ENCODE peak calls at places on chromosomes 11 and 22, in eight cellular contexts. One of them, this sample, is unnamed.

GRCh38 chr22:26367402-26368245 is 61.4 kb upstream of the ASPHD2 start:
- DNase-seq in fibroblast of mammary gland: peak; percentile 52
- DNase-seq in A549: peak; percentile 49
- DNase-seq in mammary epithelial cell: peak; percentile 33
- DNase-seq in fibroblast of lung: peak; percentile 37
- DNase-seq in colonic mucosa: peak; percentile 22
- DNase-seq in brain microvascular endothelial cell: peak; percentile 32
- DNase-seq in AG09309: no peak
- DNase-seq in this sample: no peak

GRCh38 chr22:26901228-26901816 is 243.9 kb downstream of the MIAT start:
- DNase-seq in colonic mucosa: no peak
- DNase-seq in fibroblast of lung: no peak
- DNase-seq in fibroblast of mammary gland: no peak
- DNase-seq in AG09309: no peak
- DNase-seq in brain microvascular endothelial cell: no peak
- DNase-seq in A549: no peak
- DNase-seq in mammary epithelial cell: no peak
- DNase-seq in this sample: no peak

GRCh38 chr11:118635237-118635591 is 27.8 kb downstream of the PHLDB1 start:
- DNase-seq in mammary epithelial cell: no peak
- DNase-seq in A549: no peak
- DNase-seq in brain microvascular endothelial cell: no peak
- DNase-seq in fibroblast of mammary gland: no peak
- DNase-seq in colonic mucosa: no peak
- DNase-seq in AG09309: no peak
- DNase-seq in fibroblast of lung: no peak
- DNase-seq in this sample: no peak

GRCh38 chr11:105265859-105266258 is 126.3 kb upstream of the CARD18 start:
- DNase-seq in colonic mucosa: no peak
- DNase-seq in fibroblast of lung: peak; percentile 71
- DNase-seq in brain microvascular endothelial cell: peak; percentile 4
- DNase-seq in fibroblast of mammary gland: peak; percentile 43
- DNase-seq in AG09309: no peak
- DNase-seq in mammary epithelial cell: peak; percentile 62
- DNase-seq in A549: no peak
- DNase-seq in this sample: no peak

GRCh38 chr11:4808476-4808875 is 4.3 kb upstream of the OR52R1 start:
- DNase-seq in colonic mucosa: no peak
- DNase-seq in fibroblast of mammary gland: no peak
- DNase-seq in mammary epithelial cell: no peak
- DNase-seq in A549: no peak
- DNase-seq in fibroblast of lung: no peak
- DNase-seq in brain microvascular endothelial cell: peak; percentile 3
- DNase-seq in AG09309: no peak
- DNase-seq in this sample: no peak

GRCh38 chr11:114496915-114497314 is 57.6 kb downstream of the REXO2 start:
- DNase-seq in mammary epithelial cell: no peak
- DNase-seq in fibroblast of mammary gland: no peak
- DNase-seq in brain microvascular endothelial cell: no peak
- DNase-seq in A549: no peak
- DNase-seq in AG09309: no peak
- DNase-seq in colonic mucosa: no peak
- DNase-seq in fibroblast of lung: no peak
- DNase-seq in this sample: no peak

GRCh38 chr11:9276571-9276970 is 11.4 kb upstream of the DENND5A start:
- DNase-seq in fibroblast of mammary gland: no peak
- DNase-seq in A549: peak; percentile 62
- DNase-seq in fibroblast of lung: no peak
- DNase-seq in mammary epithelial cell: no peak
- DNase-seq in colonic mucosa: peak; percentile 7
- DNase-seq in brain microvascular endothelial cell: no peak
- DNase-seq in AG09309: no peak
- DNase-seq in this sample: no peak

GRCh38 chr11:59611570-59612565 is 3.7 kb downstream of the OSBP start:
- DNase-seq in colonic mucosa: peak; percentile 85
- DNase-seq in AG09309: no peak
- DNase-seq in brain microvascular endothelial cell: no peak
- DNase-seq in fibroblast of mammary gland: peak; percentile 22
- DNase-seq in mammary epithelial cell: no peak
- DNase-seq in fibroblast of lung: no peak
- DNase-seq in A549: no peak
- DNase-seq in this sample: peak; percentile 28

GRCh38 chr22:22769434-22770279 is 118.0 kb upstream of the IGLL5 start:
- DNase-seq in colonic mucosa: no peak
- DNase-seq in fibroblast of mammary gland: no peak
- DNase-seq in A549: no peak
- DNase-seq in AG09309: no peak
- DNase-seq in brain microvascular endothelial cell: no peak
- DNase-seq in mammary epithelial cell: no peak
- DNase-seq in fibroblast of lung: no peak
- DNase-seq in this sample: no peak

GRCh38 chr11:117705866-117706265 is 91.2 kb downstream of the DSCAML1 start:
- DNase-seq in colonic mucosa: no peak
- DNase-seq in fibroblast of lung: no peak
- DNase-seq in mammary epithelial cell: no peak
- DNase-seq in fibroblast of mammary gland: no peak
- DNase-seq in A549: no peak
- DNase-seq in AG09309: no peak
- DNase-seq in brain microvascular endothelial cell: no peak
- DNase-seq in this sample: no peak

GRCh38 chr11:19419021-19419750 is 178.4 kb upstream of the E2F8 start:
- DNase-seq in AG09309: no peak
- DNase-seq in fibroblast of mammary gland: peak; percentile 51
- DNase-seq in fibroblast of lung: peak; percentile 53
- DNase-seq in colonic mucosa: no peak
- DNase-seq in A549: peak; percentile 69
- DNase-seq in mammary epithelial cell: no peak
- DNase-seq in brain microvascular endothelial cell: peak; percentile 14
- DNase-seq in this sample: no peak

GRCh38 chr11:73313652-73314051 is 5.6 kb downstream of the ARHGEF17 start:
- DNase-seq in A549: no peak
- DNase-seq in brain microvascular endothelial cell: no peak
- DNase-seq in fibroblast of lung: no peak
- DNase-seq in fibroblast of mammary gland: no peak
- DNase-seq in mammary epithelial cell: no peak
- DNase-seq in AG09309: no peak
- DNase-seq in colonic mucosa: no peak
- DNase-seq in this sample: no peak

GRCh38 chr22:31248138-31248745 is 36.1 kb downstream of the LIMK2 start:
- DNase-seq in fibroblast of lung: peak; percentile 87
- DNase-seq in mammary epithelial cell: peak; percentile 92
- DNase-seq in AG09309: peak; percentile 63
- DNase-seq in brain microvascular endothelial cell: peak; percentile 94
- DNase-seq in colonic mucosa: peak; percentile 55
- DNase-seq in A549: no peak
- DNase-seq in fibroblast of mammary gland: peak; percentile 88
- DNase-seq in this sample: peak; percentile 81

GRCh38 chr11:40281055-40281580 is 1178.3 kb downstream of the LRRC4C start:
- DNase-seq in mammary epithelial cell: no peak
- DNase-seq in AG09309: no peak
- DNase-seq in brain microvascular endothelial cell: no peak
- DNase-seq in fibroblast of mammary gland: no peak
- DNase-seq in A549: no peak
- DNase-seq in fibroblast of lung: no peak
- DNase-seq in colonic mucosa: no peak
- DNase-seq in this sample: no peak

GRCh38 chr11:34924714-34925113 is 8.3 kb downstream of the PDHX start:
- DNase-seq in AG09309: no peak
- DNase-seq in colonic mucosa: no peak
- DNase-seq in A549: no peak
- DNase-seq in brain microvascular endothelial cell: no peak
- DNase-seq in fibroblast of lung: peak; percentile 12
- DNase-seq in fibroblast of mammary gland: no peak
- DNase-seq in mammary epithelial cell: no peak
- DNase-seq in this sample: no peak

GRCh38 chr11:3984896-3985295 is 109.7 kb upstream of the RRM1 start:
- DNase-seq in AG09309: no peak
- DNase-seq in brain microvascular endothelial cell: no peak
- DNase-seq in A549: no peak
- DNase-seq in fibroblast of lung: peak; percentile 32
- DNase-seq in colonic mucosa: no peak
- DNase-seq in mammary epithelial cell: no peak
- DNase-seq in fibroblast of mammary gland: no peak
- DNase-seq in this sample: no peak

GRCh38 chr11:28110108-28110838 is 2.1 kb downstream of the METTL15 start:
- DNase-seq in AG09309: no peak
- DNase-seq in colonic mucosa: peak; percentile 82
- DNase-seq in mammary epithelial cell: peak; percentile 71
- DNase-seq in fibroblast of mammary gland: peak; percentile 78
- DNase-seq in brain microvascular endothelial cell: peak; percentile 75
- DNase-seq in fibroblast of lung: peak; percentile 84
- DNase-seq in A549: peak; percentile 88
- DNase-seq in this sample: no peak

GRCh38 chr11:117384045-117384444 is 56.4 kb downstream of the CEP164 start:
- DNase-seq in AG09309: peak; percentile 78
- DNase-seq in mammary epithelial cell: peak; percentile 87
- DNase-seq in colonic mucosa: no peak
- DNase-seq in fibroblast of mammary gland: peak; percentile 95
- DNase-seq in A549: peak; percentile 23
- DNase-seq in brain microvascular endothelial cell: peak; percentile 79
- DNase-seq in fibroblast of lung: peak; percentile 62
- DNase-seq in this sample: peak; percentile 97

GRCh38 chr22:49977578-49977977 is 17.0 kb downstream of the PIM3 start:
- DNase-seq in A549: no peak
- DNase-seq in colonic mucosa: no peak
- DNase-seq in fibroblast of mammary gland: no peak
- DNase-seq in AG09309: no peak
- DNase-seq in fibroblast of lung: no peak
- DNase-seq in brain microvascular endothelial cell: no peak
- DNase-seq in mammary epithelial cell: no peak
- DNase-seq in this sample: no peak
- TF ChIP-seq CTCF in A549: no peak
- TF ChIP-seq CTCF in colonic mucosa: no peak
- TF ChIP-seq CTCF in fibroblast of mammary gland: no peak
- TF ChIP-seq CTCF in AG09309: no peak
- TF ChIP-seq CTCF in fibroblast of lung: no peak
- TF ChIP-seq CTCF in brain microvascular endothelial cell: no peak
- TF ChIP-seq CTCF in mammary epithelial cell: no peak
- TF ChIP-seq CTCF in this sample: no peak

DNA sequence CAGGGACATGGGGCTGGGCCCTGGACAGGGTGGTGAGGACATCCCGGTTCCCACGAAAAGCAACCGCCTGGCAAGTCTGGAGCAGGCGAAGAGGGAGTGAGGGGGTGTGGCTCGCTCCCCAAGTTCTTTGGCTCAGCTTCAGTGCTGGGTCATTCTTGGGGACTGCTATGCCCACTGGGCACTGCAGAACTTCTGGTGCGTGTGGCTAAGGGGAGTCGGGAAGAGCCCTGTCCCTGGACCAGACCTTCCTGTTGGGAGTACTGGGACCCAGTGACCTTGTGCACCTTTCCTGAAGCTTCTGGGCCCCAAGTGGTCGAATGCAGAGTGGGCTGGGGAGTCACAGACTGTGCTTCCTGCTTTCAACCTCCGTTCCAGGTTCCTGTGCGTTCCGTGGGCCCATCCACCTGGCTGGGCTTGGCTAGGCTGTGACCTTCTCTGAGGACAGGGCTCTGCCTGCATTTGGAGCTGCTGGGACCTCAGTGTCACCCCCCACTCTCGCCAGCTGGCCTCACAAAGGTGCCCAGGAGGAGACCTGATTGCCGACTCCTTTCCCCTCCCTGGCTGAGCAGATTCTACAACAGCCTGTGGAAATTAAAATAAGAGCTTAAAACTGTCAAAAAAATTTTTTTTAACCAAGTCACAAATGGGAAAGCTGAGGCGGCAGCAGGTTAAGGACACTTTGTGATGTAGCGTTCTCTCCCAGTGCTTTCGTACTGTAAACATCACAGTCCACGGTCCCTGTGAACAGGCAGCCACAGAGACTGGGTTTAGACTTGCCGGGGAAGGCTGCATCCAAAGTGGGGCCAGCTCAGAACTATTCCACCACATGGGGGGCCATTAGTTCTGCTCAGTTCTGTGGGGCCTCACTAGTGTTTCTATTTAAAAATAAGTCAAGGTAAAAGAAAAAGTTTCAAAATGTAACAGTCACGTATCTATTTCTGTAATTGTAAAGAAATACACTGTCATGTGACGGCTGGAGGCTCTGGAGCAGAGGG is 63.8 kb upstream of the WNT7B start:
- DNase-seq in AG09309: no peak
- DNase-seq in fibroblast of mammary gland: no peak
- DNase-seq in A549: no peak
- DNase-seq in mammary epithelial cell: no peak
- DNase-seq in colonic mucosa: no peak
- DNase-seq in brain microvascular endothelial cell: no peak
- DNase-seq in fibroblast of lung: no peak
- DNase-seq in this sample: no peak
- H3K4me3 ChIP-seq in AG09309: no peak overlapping the region
- H3K4me3 ChIP-seq in fibroblast of mammary gland: no peak overlapping the region
- H3K4me3 ChIP-seq in A549: no peak overlapping the region
- H3K4me3 ChIP-seq in mammary epithelial cell: no peak overlapping the region
- H3K4me3 ChIP-seq in colonic mucosa: no peak overlapping the region
- H3K4me3 ChIP-seq in brain microvascular endothelial cell: no peak overlapping the region
- H3K4me3 ChIP-seq in fibroblast of lung: no peak overlapping the region
- H3K4me3 ChIP-seq in this sample: no peak overlapping the region

DNA sequence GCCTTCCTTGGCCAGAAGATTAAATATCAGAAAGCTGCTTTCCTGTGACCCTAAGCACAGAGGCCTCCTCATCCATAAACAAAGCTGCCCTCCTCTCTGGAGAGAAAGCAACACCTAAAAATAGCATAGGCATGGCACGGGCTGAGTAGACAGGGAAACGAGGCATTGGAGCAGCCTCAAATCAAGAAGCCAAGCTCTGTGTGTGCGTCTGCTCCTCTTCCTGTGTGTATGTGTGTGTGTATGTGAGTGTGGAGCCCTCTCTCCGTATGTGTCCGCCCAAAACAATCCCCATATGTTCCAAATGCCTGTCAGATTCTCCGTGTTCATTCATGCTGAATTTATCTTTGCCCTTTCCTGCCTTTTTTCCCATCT is 24.0 kb downstream of the KCNJ5 start:
- DNase-seq in A549: no peak
- DNase-seq in brain microvascular endothelial cell: no peak
- DNase-seq in AG09309: no peak
- DNase-seq in fibroblast of lung: no peak
- DNase-seq in fibroblast of mammary gland: no peak
- DNase-seq in mammary epithelial cell: no peak
- DNase-seq in colonic mucosa: no peak
- DNase-seq in this sample: no peak
- TF ChIP-seq CTCF in A549: no peak
- TF ChIP-seq CTCF in brain microvascular endothelial cell: no peak
- TF ChIP-seq CTCF in AG09309: no peak
- TF ChIP-seq CTCF in fibroblast of lung: no peak
- TF ChIP-seq CTCF in fibroblast of mammary gland: no peak
- TF ChIP-seq CTCF in mammary epithelial cell: no peak
- TF ChIP-seq CTCF in colonic mucosa: no peak
- TF ChIP-seq CTCF in this sample: no peak

DNA sequence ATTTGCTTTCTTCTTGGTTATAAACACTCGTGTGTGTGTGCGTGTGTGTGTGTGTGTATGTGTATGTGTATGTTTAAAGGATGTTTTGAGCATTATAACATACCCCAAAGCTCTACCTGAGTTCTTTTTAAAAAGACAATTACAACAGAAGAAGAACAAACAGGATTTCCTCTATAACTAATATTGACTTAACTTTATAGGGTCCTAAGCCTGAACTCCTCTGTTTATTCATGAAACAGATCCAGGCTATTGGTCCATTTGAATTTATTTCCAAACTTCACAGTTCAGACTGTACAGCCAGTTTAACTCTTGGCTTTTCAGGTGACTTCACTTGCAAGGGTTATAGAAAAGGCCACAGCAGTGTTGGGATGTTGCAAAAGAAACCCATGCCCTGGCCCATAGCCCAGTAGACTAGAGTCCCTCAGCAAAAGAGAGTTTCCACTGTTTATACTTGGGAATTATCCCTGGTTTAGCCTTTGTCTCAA is 23.5 kb upstream of the PDE3B start:
- DNase-seq in colonic mucosa: peak; percentile 47
- DNase-seq in AG09309: no peak
- DNase-seq in brain microvascular endothelial cell: no peak
- DNase-seq in A549: no peak
- DNase-seq in mammary epithelial cell: no peak
- DNase-seq in fibroblast of lung: peak; percentile 88
- DNase-seq in fibroblast of mammary gland: no peak
- DNase-seq in this sample: no peak
- H3K4me3 ChIP-seq in colonic mucosa: no peak overlapping the region
- H3K4me3 ChIP-seq in AG09309: no peak overlapping the region
- H3K4me3 ChIP-seq in brain microvascular endothelial cell: no peak overlapping the region
- H3K4me3 ChIP-seq in A549: no peak overlapping the region
- H3K4me3 ChIP-seq in mammary epithelial cell: no peak overlapping the region
- H3K4me3 ChIP-seq in fibroblast of lung: no peak overlapping the region
- H3K4me3 ChIP-seq in fibroblast of mammary gland: no peak overlapping the region
- H3K4me3 ChIP-seq in this sample: no peak overlapping the region

This sample was measured in retinal pigment epithelial cell.